ENCODE peak calls at places on chromosomes 16 and 17, in eight cellular contexts. M is aorta; Z is cardiac muscle cell; Y is tibial nerve; D is CD4-positive, CD25-positive, alpha-beta regulatory T cell; P is CD8-positive, alpha-beta T cell; I is Peyer's patch; N is IMR-90. R is an unnamed sample.

GRCh38 chr17:5209396-5209795 is 17.7 kb upstream of the ZNF594 start:
- DNase-seq in M (no peak), Z (no peak), Y (no peak), D (no peak), P (no peak), I (no peak), N (peak), R (no peak)

GRCh38 chr16:11848842-11849241 is 2.5 kb downstream of the RSL1D1 start:
- DNase-seq in M (no peak), Z (no peak), Y (no peak), D (no peak), P (no peak), I (no peak), N (peak), R (no peak)

GRCh38 chr16:62751218-62751617 is 715.0 kb upstream of the CDH8 start:
- DNase-seq in M (no peak), Z (no peak), Y (no peak), D (no peak), P (no peak), I (no peak), N (no peak), R (no peak)

GRCh38 chr16:73572135-73572534 is 524.2 kb upstream of the ZFHX3 start:
- DNase-seq in M (no peak), Z (peak), Y (peak), D (no peak), P (no peak), I (peak), N (no peak), R (peak)

GRCh38 chr17:13541032-13541480 is 60.7 kb downstream of the HS3ST3A1 start:
- DNase-seq in M (no peak), Z (peak), Y (no peak), D (no peak), P (no peak), I (no peak), N (peak), R (no peak)

GRCh38 chr17:69592692-69593350 is 178.3 kb downstream of the MAP2K6 start:
- DNase-seq in M (no peak), Z (no peak), Y (no peak), D (no peak), P (no peak), I (no peak), N (peak), R (no peak)

GRCh38 chr16:529012-529575 is 1.6 kb downstream of the CAPN15 start:
- DNase-seq in M (no peak), Z (no peak), Y (no peak), D (peak), P (peak), I (peak), N (no peak), R (no peak)

GRCh38 chr16:35447010-35447558 is 1987.7 kb downstream of the TP53TG3F start:
- DNase-seq in M (no peak), Z (no peak), Y (no peak), D (no peak), P (no peak), I (no peak), N (no peak), R (no peak)

GRCh38 chr16:80599466-80599865 is 58.7 kb downstream of the DYNLRB2 start:
- DNase-seq in M (no peak), Z (no peak), Y (no peak), D (no peak), P (no peak), I (no peak), N (peak), R (no peak)

GRCh38 chr16:88197481-88198456 is 185.0 kb upstream of the ZNF469 start:
- DNase-seq in M (no peak), Z (no peak), Y (no peak), D (no peak), P (no peak), I (no peak), N (peak), R (peak)

GRCh38 chr17:15048933-15049539 is 216.1 kb downstream of the PMP22 start:
- DNase-seq in M (no peak), Z (peak), Y (no peak), D (no peak), P (no peak), I (no peak), N (no peak), R (no peak)

GRCh38 chr17:2138318-2138717 is 83.4 kb downstream of the HIC1 start:
- DNase-seq in M (no peak), Z (peak), Y (no peak), D (peak), P (peak), I (peak), N (no peak), R (no peak)

GRCh38 chr17:33523577-33523981 is 230.5 kb upstream of the ASIC2 start:
- DNase-seq in M (no peak), Z (no peak), Y (no peak), D (no peak), P (no peak), I (peak), N (no peak), R (no peak)

GRCh38 chr17:57669671-57670529 is 75.2 kb downstream of the CCDC182 start:
- DNase-seq in M (peak), Z (no peak), Y (no peak), D (no peak), P (no peak), I (no peak), N (no peak), R (no peak)

GRCh38 chr17:63099420-63099819 is 133.4 kb downstream of the TANC2 start:
- DNase-seq in M (no peak), Z (no peak), Y (no peak), D (no peak), P (no peak), I (no peak), N (no peak), R (no peak)

GRCh38 chr16:86590501-86591144 is 12.3 kb downstream of the FOXL1 start:
- DNase-seq in M (no peak), Z (no peak), Y (no peak), D (no peak), P (no peak), I (no peak), N (peak), R (no peak)

GRCh38 chr17:79841369-79842135 is 2.3 kb upstream of the CBX4 start:
- DNase-seq in M (no peak), Z (no peak), Y (no peak), D (peak), P (no peak), I (no peak), N (no peak), R (no peak)

GRCh38 chr17:57256708-57257112 is 387 bp downstream of the MSI2 start:
- DNase-seq in M (no peak), Z (peak), Y (no peak), D (peak), P (peak), I (peak), N (no peak), R (peak)

GRCh38 chr17:77735341-77736206 is 222.9 kb upstream of the TNRC6C start:
- DNase-seq in M (peak), Z (peak), Y (no peak), D (no peak), P (no peak), I (peak), N (no peak), R (peak)

GRCh38 chr17:72472116-72472515 is 351.3 kb downstream of the SOX9 start:
- DNase-seq in M (no peak), Z (no peak), Y (no peak), D (no peak), P (no peak), I (no peak), N (no peak), R (no peak)

GRCh38 chr17:67212231-67212630 is 32.8 kb downstream of the HELZ start:
- DNase-seq in M (no peak), Z (no peak), Y (no peak), D (no peak), P (no peak), I (no peak), N (peak), R (no peak)

GRCh38 chr17:81427446-81428120 is 32.3 kb downstream of the BAHCC1 start:
- DNase-seq in M (peak), Z (no peak), Y (no peak), D (no peak), P (no peak), I (no peak), N (no peak), R (peak)
- H3K27ac ChIP-seq in M (peak), Z (no peak), Y (peak), D (no peak), P (no peak), I (no peak), N (no peak), R (peak)

GRCh38 chr16:57795431-57795878 is 6.8 kb downstream of the KIFC3 start:
- DNase-seq in M (no peak), Z (peak), Y (no peak), D (peak), P (peak), I (peak), N (peak), R (no peak)

GRCh38 chr16:57791903-57792461 is 10.3 kb downstream of the KIFC3 start:
- DNase-seq in M (no peak), Z (no peak), Y (no peak), D (no peak), P (no peak), I (no peak), N (no peak), R (no peak)

GRCh38 chr16:57797216-57797525 is 5.1 kb downstream of the KIFC3 start:
- DNase-seq in M (no peak), Z (no peak), Y (no peak), D (no peak), P (no peak), I (no peak), N (no peak), R (no peak)

GRCh38 chr16:57797526-57798266 is 4.6 kb downstream of the KIFC3 start:
- DNase-seq in M (no peak), Z (peak), Y (no peak), D (no peak), P (no peak), I (peak), N (no peak), R (peak)

GRCh38 chr16:57794849-57795430 is 7.4 kb downstream of the KIFC3 start:
- DNase-seq in M (no peak), Z (no peak), Y (no peak), D (no peak), P (no peak), I (no peak), N (no peak), R (no peak)
- H3K27ac ChIP-seq in M (no peak), Z (no peak), Y (no peak), D (no peak), P (no peak), I (no peak), N (no peak), R (peak)

DNA sequence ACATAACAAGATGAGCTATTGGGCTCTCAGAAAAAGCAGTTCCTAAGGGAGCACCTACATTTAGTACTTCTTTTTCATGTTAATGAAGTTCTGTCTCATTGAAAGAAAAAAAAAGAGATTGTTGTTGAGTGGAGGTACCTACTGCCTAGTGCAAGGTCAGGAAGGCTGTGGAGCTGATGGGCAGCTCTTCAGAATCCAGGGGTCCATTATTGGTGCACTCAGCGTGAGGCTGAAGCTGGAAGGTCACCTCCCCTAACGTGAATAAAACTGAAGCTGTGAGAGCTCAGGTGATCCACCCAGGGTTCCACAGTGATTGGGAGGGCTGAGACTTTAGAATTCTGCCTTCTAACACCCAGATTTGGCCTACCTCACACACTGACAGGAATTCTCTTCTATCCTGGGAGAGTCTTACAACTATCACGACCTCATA is 153.9 kb upstream of the TBX2 start:
- DNase-seq in M (no peak), Z (no peak), Y (no peak), D (no peak), P (no peak), I (no peak), N (no peak), R (no peak)
- H3K27ac ChIP-seq in M (no peak), Z (no peak), Y (peak), D (no peak), P (no peak), I (no peak), N (no peak), R (no peak)

DNA sequence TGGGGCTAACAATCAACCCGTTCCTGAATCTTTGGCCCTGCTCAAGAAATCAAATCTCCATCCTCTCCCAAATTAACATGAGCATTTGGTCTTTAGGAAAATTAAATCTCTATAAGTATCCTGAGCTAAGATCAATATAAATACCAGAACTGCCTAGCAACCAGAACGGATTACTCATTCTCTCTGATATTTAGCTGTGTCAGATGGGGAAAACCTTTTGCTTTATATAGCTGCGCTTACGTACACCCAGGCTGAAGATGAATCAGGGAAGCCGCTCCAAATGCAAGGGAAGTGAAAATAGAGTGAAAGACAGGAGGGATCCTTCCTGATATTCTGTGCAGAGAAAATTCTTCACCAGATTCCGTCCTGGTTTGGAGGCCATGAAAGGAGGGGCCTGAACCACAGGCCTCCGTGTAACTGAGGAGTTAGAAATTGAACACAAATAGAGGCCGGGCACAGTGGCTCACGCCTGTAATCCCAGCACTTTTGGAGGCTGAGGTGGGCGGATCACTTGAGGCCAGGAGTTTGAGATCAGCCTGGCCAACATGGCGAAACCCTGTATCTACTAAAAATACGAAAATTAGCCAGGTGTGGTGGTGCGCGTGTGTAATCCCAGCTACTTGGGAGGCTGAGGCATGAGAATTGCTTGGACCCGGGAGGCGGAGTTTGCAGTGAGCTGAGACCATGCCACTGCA is 23.4 kb upstream of the GRB2 start:
- DNase-seq in M (no peak), Z (no peak), Y (no peak), D (no peak), P (no peak), I (no peak), N (peak), R (no peak)
- H3K27ac ChIP-seq in M (peak), Z (no peak), Y (peak), D (no peak), P (no peak), I (no peak), N (peak), R (no peak)

GRCh38 chr17:3556239-3556904 is 1.2 kb downstream of the TRPV3 start:
- DNase-seq in M (no peak), Z (no peak), Y (no peak), D (no peak), P (no peak), I (no peak), N (no peak), R (no peak)

GRCh38 chr17:3558603-3559269 is 1.1 kb upstream of the TRPV3 start:
- DNase-seq in M (no peak), Z (no peak), Y (no peak), D (peak), P (peak), I (peak), N (peak), R (no peak)

GRCh38 chr17:3556905-3557767 is 476 bp downstream of the TRPV3 start:
- DNase-seq in M (no peak), Z (no peak), Y (no peak), D (no peak), P (no peak), I (peak), N (no peak), R (no peak)

GRCh38 chr17:3559270-3559645 is 1.6 kb upstream of the TRPV3 start:
- DNase-seq in M (no peak), Z (no peak), Y (no peak), D (no peak), P (no peak), I (no peak), N (no peak), R (no peak)

GRCh38 chr17:3557768-3558583 is at the start of gene TRPV3:
- DNase-seq in M (no peak), Z (no peak), Y (no peak), D (peak), P (peak), I (peak), N (no peak), R (no peak)
- H3K27ac ChIP-seq in M (no peak), Z (no peak), Y (no peak), D (peak), P (no peak), I (peak), N (no peak), R (no peak)

DNA sequence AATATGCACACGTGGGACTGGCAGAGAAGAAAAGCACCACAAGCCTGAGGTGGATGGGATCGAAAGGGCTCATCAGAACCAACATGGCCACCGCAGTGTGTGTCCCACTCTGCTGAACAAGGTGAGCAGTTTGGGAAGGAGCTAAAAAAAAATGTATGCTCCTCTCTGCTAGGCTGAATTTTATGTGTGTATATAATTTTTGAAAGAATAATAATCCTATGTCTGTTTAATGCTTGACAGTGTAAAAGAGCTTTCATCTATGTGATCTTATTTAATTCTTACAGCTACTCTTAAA is 14.2 kb upstream of the EEF2K start:
- DNase-seq in M (no peak), Z (peak), Y (no peak), D (peak), P (peak), I (peak), N (peak), R (no peak)
- H3K27ac ChIP-seq in M (peak), Z (peak), Y (peak), D (peak), P (peak), I (peak), N (peak), R (peak)

DNA sequence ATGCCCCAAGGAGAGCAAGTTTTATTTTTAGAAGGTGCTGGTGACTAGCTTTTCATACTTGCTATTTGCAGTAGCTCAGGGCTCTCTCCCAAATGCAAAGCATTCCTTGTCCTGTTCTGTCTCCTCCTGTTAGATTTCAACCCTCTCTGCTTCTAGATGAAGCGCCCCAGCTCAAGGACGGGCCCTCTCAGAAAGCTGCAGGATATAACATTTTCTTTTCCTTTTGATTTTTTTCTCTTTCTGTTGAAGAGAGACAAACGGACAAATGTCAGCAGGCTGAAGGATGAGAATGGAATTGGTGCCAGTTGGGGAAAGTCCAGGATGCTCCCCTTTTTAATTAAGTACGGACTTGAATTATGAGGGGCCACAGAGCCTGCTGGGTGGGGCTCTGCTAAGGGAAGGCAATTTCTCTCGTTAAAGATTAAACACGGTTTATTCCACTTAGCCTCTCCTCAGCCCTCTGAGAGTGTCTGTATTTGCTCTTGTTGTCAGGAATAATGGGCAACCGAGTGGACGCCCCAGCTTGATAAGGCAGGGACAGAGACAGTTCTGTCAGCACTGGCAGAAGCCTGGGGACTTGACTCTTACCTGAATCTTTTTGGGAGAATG is 6.2 kb upstream of the ETV4 start:
- DNase-seq in M (no peak), Z (peak), Y (no peak), D (no peak), P (no peak), I (no peak), N (no peak), R (no peak)
- H3K27ac ChIP-seq in M (no peak), Z (peak), Y (no peak), D (no peak), P (no peak), I (no peak), N (no peak), R (no peak)

DNA sequence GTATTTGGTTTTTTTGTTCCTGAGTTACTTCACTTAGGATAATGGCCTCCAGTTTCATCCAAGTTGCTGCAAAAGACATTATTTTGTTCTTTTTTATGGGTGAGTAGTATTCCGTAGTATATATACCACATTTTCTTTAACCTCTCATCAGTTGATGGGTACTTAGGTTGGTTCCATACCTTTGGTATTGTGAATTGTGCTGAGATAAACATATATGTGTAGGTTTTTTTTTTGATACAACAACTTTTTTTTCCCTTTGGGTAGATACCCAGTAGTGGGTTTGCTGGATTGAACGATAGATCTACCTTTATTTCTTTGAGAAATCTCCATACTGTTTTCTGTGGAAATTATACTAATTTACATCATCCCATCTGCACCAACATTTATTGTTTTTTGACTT is 6.8 kb downstream of the EFCAB13 start:
- DNase-seq in M (no peak), Z (no peak), Y (no peak), D (no peak), P (no peak), I (no peak), N (no peak), R (no peak)
- H3K27ac ChIP-seq in M (no peak), Z (no peak), Y (no peak), D (no peak), P (no peak), I (no peak), N (no peak), R (no peak)